ENCODE peak calls at places on chromosomes 3 and 15, in nine cellular contexts. O is cardiac muscle cell; K is CD4-positive, alpha-beta memory T cell; W is heart right ventricle; E is prostate gland; A is heart left ventricle; H is GM23248; F is fibroblast of lung; Z is esophagus squamous epithelium. U is an unnamed sample.

GRCh38 chr3:141955163-141955562 is 78.7 kb downstream of the ATP1B3 start:
- DNase-seq in O (no peak), K (no peak), W (no peak), E (no peak), A (no peak), H (no peak), F (peak), Z (no peak), U (no peak)

GRCh38 chr3:31285808-31286486 is 246.8 kb upstream of the STT3B start:
- DNase-seq in O (no peak), K (no peak), W (no peak), E (peak), A (no peak), H (no peak), F (no peak), Z (no peak), U (no peak)

GRCh38 chr3:196772897-196773296 is 33.2 kb downstream of the PAK2 start:
- DNase-seq in O (no peak), K (no peak), W (no peak), E (no peak), A (no peak), H (no peak), F (no peak), Z (no peak), U (peak)

GRCh38 chr15:90037961-90038633 is 37.0 kb downstream of the ZNF710 start:
- DNase-seq in O (peak), K (peak), W (no peak), E (no peak), A (no peak), H (peak), F (peak), Z (no peak), U (no peak)

GRCh38 chr3:155412856-155413255 is 119.4 kb upstream of the STRIT1 start:
- DNase-seq in O (no peak), K (no peak), W (no peak), E (no peak), A (no peak), H (no peak), F (no peak), Z (no peak), U (no peak)

GRCh38 chr3:186331043-186331442 is 31.0 kb downstream of the DGKG start:
- DNase-seq in O (no peak), K (no peak), W (no peak), E (no peak), A (no peak), H (no peak), F (no peak), Z (no peak), U (no peak)

GRCh38 chr15:82058026-82058425 is 12.2 kb upstream of the MEX3B start:
- DNase-seq in O (no peak), K (no peak), W (no peak), E (no peak), A (no peak), H (no peak), F (no peak), Z (no peak), U (no peak)

GRCh38 chr3:190366145-190366544 is 21.8 kb upstream of the CLDN16 start:
- DNase-seq in O (peak), K (no peak), W (no peak), E (peak), A (no peak), H (peak), F (no peak), Z (no peak), U (no peak)

GRCh38 chr3:118850687-118851086 is 184.0 kb downstream of the IGSF11 start:
- DNase-seq in O (no peak), K (no peak), W (no peak), E (no peak), A (no peak), H (no peak), F (no peak), Z (no peak), U (no peak)

GRCh38 chr15:60822403-60822802 is 343.5 kb upstream of the ICE2 start:
- DNase-seq in O (no peak), K (no peak), W (no peak), E (no peak), A (no peak), H (no peak), F (no peak), Z (no peak), U (no peak)

GRCh38 chr3:156806698-156807097 is 19.5 kb upstream of the LEKR1 start:
- DNase-seq in O (no peak), K (no peak), W (no peak), E (no peak), A (no peak), H (no peak), F (no peak), Z (no peak), U (no peak)

GRCh38 chr3:59480486-59480995 is 430.7 kb upstream of the CFAP20DC start:
- DNase-seq in O (peak), K (no peak), W (no peak), E (no peak), A (no peak), H (peak), F (peak), Z (no peak), U (no peak)

GRCh38 chr3:108477511-108478147 is 32.8 kb downstream of the MYH15 start:
- DNase-seq in O (peak), K (peak), W (peak), E (peak), A (peak), H (peak), F (peak), Z (no peak), U (peak)

GRCh38 chr3:52014613-52015012 is 18.9 kb upstream of the RPL29 start:
- DNase-seq in O (no peak), K (no peak), W (no peak), E (no peak), A (no peak), H (peak), F (no peak), Z (no peak), U (no peak)

GRCh38 chr3:13136426-13136825 is 63.2 kb upstream of the IQSEC1 start:
- DNase-seq in O (no peak), K (no peak), W (no peak), E (no peak), A (no peak), H (no peak), F (no peak), Z (no peak), U (no peak)

GRCh38 chr3:8458711-8459110 is 42.9 kb upstream of the LMCD1 start:
- DNase-seq in O (peak), K (no peak), W (no peak), E (no peak), A (no peak), H (peak), F (peak), Z (no peak), U (no peak)

GRCh38 chr15:45105586-45105985 is 8.4 kb downstream of the DUOX2 start:
- DNase-seq in O (no peak), K (no peak), W (no peak), E (no peak), A (no peak), H (no peak), F (no peak), Z (no peak), U (no peak)

GRCh38 chr15:75696303-75696657 is 16.4 kb downstream of the CSPG4 start:
- DNase-seq in O (no peak), K (no peak), W (no peak), E (peak), A (no peak), H (no peak), F (no peak), Z (no peak), U (no peak)

GRCh38 chr15:75694241-75695182 is 18.1 kb downstream of the CSPG4 start:
- DNase-seq in O (peak), K (no peak), W (peak), E (peak), A (peak), H (peak), F (peak), Z (peak), U (no peak)

GRCh38 chr15:75693501-75694240 is 19.0 kb downstream of the CSPG4 start:
- DNase-seq in O (peak), K (no peak), W (no peak), E (no peak), A (no peak), H (peak), F (peak), Z (no peak), U (no peak)

GRCh38 chr15:75695634-75696302 is 16.9 kb downstream of the CSPG4 start:
- DNase-seq in O (no peak), K (no peak), W (no peak), E (no peak), A (no peak), H (no peak), F (no peak), Z (no peak), U (no peak)

GRCh38 chr15:75695206-75695605 is 17.4 kb downstream of the CSPG4 start:
- DNase-seq in O (no peak), K (no peak), W (no peak), E (no peak), A (no peak), H (no peak), F (no peak), Z (no peak), U (no peak)
- H3K27ac ChIP-seq in O (no peak), K (no peak), W (peak), E (peak), A (no peak), H (no peak), F (peak), Z (peak), U (no peak)

DNA sequence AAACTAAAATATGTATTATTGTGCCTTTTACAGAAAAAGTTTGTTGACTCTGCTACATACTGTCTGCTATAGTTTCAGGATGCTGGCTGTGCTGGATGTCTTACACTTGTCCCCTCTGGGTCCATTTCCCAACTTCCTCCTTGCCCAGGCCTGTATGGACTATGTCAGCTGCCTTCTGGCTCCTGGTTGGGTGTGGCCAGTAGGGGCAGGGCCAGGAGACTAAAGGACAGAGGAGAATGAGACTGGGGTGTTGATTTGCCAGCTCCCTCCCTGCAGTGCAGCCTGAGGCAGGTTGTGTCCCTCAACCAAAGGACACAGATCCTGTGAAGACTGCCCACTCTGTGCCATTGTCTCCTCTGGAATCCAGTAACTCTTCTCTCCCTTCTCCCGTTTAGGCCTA is 90.6 kb upstream of the UBE2E2 start:
- DNase-seq in O (no peak), K (no peak), W (no peak), E (peak), A (no peak), H (no peak), F (no peak), Z (no peak), U (peak)
- H3K27ac ChIP-seq in O (no peak), K (no peak), W (no peak), E (peak), A (no peak), H (no peak), F (no peak), Z (peak), U (no peak)

GRCh38 chr3:126622694-126623093 is 32.2 kb downstream of the TXNRD3 start:
- DNase-seq in O (no peak), K (no peak), W (no peak), E (no peak), A (no peak), H (no peak), F (no peak), Z (no peak), U (no peak)
- H3K27ac ChIP-seq in O (no peak), K (no peak), W (no peak), E (no peak), A (no peak), H (no peak), F (no peak), Z (no peak), U (no peak)

GRCh38 chr15:40829155-40829554 is 647 bp upstream of the PPP1R14D start:
- DNase-seq in O (no peak), K (no peak), W (no peak), E (no peak), A (no peak), H (no peak), F (no peak), Z (no peak), U (no peak)
- H3K27ac ChIP-seq in O (no peak), K (no peak), W (no peak), E (no peak), A (no peak), H (no peak), F (no peak), Z (no peak), U (no peak)

DNA sequence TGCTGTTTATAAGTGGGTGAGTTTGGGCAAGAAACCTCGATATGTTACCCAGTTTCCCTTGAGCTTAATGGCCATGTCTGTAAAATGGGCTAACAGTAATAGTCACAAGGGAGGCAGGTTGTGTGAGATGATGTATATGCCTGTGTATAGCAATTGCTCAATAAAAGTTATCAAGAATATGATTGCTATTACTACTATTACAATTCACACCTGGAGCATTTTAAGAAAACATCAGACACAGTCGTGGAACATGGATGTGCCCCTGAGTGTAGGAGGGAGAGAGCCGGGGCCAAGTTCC is 57.2 kb downstream of the BHLHE40 start:
- DNase-seq in O (no peak), K (no peak), W (no peak), E (no peak), A (no peak), H (no peak), F (no peak), Z (no peak), U (no peak)
- H3K27ac ChIP-seq in O (no peak), K (no peak), W (no peak), E (no peak), A (no peak), H (no peak), F (no peak), Z (no peak), U (no peak)